ENCODE peak calls at places on chromosomes 16 and 17, in six cellular contexts. One of them, this sample, is unnamed.

GRCh38 chr17:77466140-77466539 is 325.4 kb downstream of the SEC14L1 start:
- DNase-seq in lower lobe of right lung: peak; percentile 43
- DNase-seq in stomach: no peak
- DNase-seq in tibial nerve: no peak
- DNase-seq in neuronal stem cell: no peak
- DNase-seq in psoas muscle: no peak
- DNase-seq in this sample: no peak

GRCh38 chr17:79798296-79799173 is 1.7 kb upstream of the CBX8 start:
- DNase-seq in lower lobe of right lung: no peak
- DNase-seq in tibial nerve: no peak
- DNase-seq in psoas muscle: peak; percentile 49
- DNase-seq in neuronal stem cell: no peak
- DNase-seq in stomach: no peak
- DNase-seq in this sample: no peak

GRCh38 chr17:12979826-12980500 is 37.9 kb downstream of the ELAC2 start:
- DNase-seq in neuronal stem cell: no peak
- DNase-seq in stomach: no peak
- DNase-seq in lower lobe of right lung: no peak
- DNase-seq in psoas muscle: no peak
- DNase-seq in tibial nerve: no peak
- DNase-seq in this sample: no peak

GRCh38 chr16:53415504-53415903 is 18.8 kb upstream of the RBL2 start:
- DNase-seq in psoas muscle: no peak
- DNase-seq in stomach: no peak
- DNase-seq in lower lobe of right lung: no peak
- DNase-seq in tibial nerve: no peak
- DNase-seq in neuronal stem cell: no peak
- DNase-seq in this sample: no peak

GRCh38 chr17:49545007-49545660 is 30.5 kb upstream of the NXPH3 start:
- DNase-seq in tibial nerve: no peak
- DNase-seq in psoas muscle: no peak
- DNase-seq in lower lobe of right lung: no peak
- DNase-seq in neuronal stem cell: no peak
- DNase-seq in stomach: no peak
- DNase-seq in this sample: no peak

GRCh38 chr17:8406174-8406573 is 8.5 kb upstream of the RNF222 start:
- DNase-seq in lower lobe of right lung: no peak
- DNase-seq in neuronal stem cell: no peak
- DNase-seq in psoas muscle: no peak
- DNase-seq in tibial nerve: no peak
- DNase-seq in stomach: no peak
- DNase-seq in this sample: no peak

GRCh38 chr17:1580979-1581676 is 18.5 kb upstream of the PITPNA start:
- DNase-seq in tibial nerve: no peak
- DNase-seq in neuronal stem cell: no peak
- DNase-seq in stomach: peak; percentile 74
- DNase-seq in psoas muscle: no peak
- DNase-seq in lower lobe of right lung: peak; percentile 70
- DNase-seq in this sample: no peak

GRCh38 chr16:4923853-4924252 is 13.1 kb downstream of the PPL start:
- DNase-seq in lower lobe of right lung: no peak
- DNase-seq in psoas muscle: no peak
- DNase-seq in neuronal stem cell: no peak
- DNase-seq in tibial nerve: no peak
- DNase-seq in stomach: no peak
- DNase-seq in this sample: no peak

GRCh38 chr17:79400989-79401703 is 209.7 kb downstream of the RBFOX3 start:
- DNase-seq in tibial nerve: peak; percentile 52
- DNase-seq in psoas muscle: peak; percentile 62
- DNase-seq in stomach: peak; percentile 77
- DNase-seq in neuronal stem cell: peak; percentile 67
- DNase-seq in lower lobe of right lung: peak; percentile 77
- DNase-seq in this sample: peak; percentile 24

GRCh38 chr17:33233855-33234228 is 59.3 kb downstream of the ASIC2 start:
- DNase-seq in psoas muscle: peak; percentile 19
- DNase-seq in tibial nerve: no peak
- DNase-seq in neuronal stem cell: no peak
- DNase-seq in stomach: no peak
- DNase-seq in lower lobe of right lung: no peak
- DNase-seq in this sample: no peak

GRCh38 chr17:45290269-45290765 is 26.5 kb downstream of the MAP3K14 start:
- DNase-seq in stomach: no peak
- DNase-seq in tibial nerve: no peak
- DNase-seq in psoas muscle: no peak
- DNase-seq in lower lobe of right lung: no peak
- DNase-seq in neuronal stem cell: no peak
- DNase-seq in this sample: no peak

GRCh38 chr16:27401768-27402568 is at the start of gene IL21R:
- DNase-seq in psoas muscle: peak; percentile 66
- DNase-seq in stomach: peak; percentile 50
- DNase-seq in tibial nerve: no peak
- DNase-seq in neuronal stem cell: no peak
- DNase-seq in lower lobe of right lung: peak; percentile 82
- DNase-seq in this sample: peak; percentile 50

GRCh38 chr17:68456529-68457167 is 648 bp downstream of the WIPI1 start:
- DNase-seq in lower lobe of right lung: peak; percentile 80
- DNase-seq in stomach: peak; percentile 70
- DNase-seq in psoas muscle: peak; percentile 81
- DNase-seq in tibial nerve: peak; percentile 80
- DNase-seq in neuronal stem cell: peak; percentile 55
- DNase-seq in this sample: peak; percentile 89

GRCh38 chr17:60107526-60108257 is 29.0 kb upstream of the HEATR6 start:
- DNase-seq in tibial nerve: no peak
- DNase-seq in lower lobe of right lung: no peak
- DNase-seq in stomach: no peak
- DNase-seq in neuronal stem cell: no peak
- DNase-seq in psoas muscle: no peak
- DNase-seq in this sample: no peak

GRCh38 chr16:27429981-27430441 is 28.0 kb downstream of the IL21R start:
- DNase-seq in neuronal stem cell: no peak
- DNase-seq in lower lobe of right lung: no peak
- DNase-seq in tibial nerve: no peak
- DNase-seq in psoas muscle: no peak
- DNase-seq in stomach: peak; percentile 21
- DNase-seq in this sample: no peak

GRCh38 chr17:79624658-79625478 is 14.0 kb upstream of the RBFOX3 start:
- DNase-seq in psoas muscle: no peak
- DNase-seq in lower lobe of right lung: peak; percentile 13
- DNase-seq in neuronal stem cell: no peak
- DNase-seq in tibial nerve: no peak
- DNase-seq in stomach: no peak
- DNase-seq in this sample: no peak

GRCh38 chr16:68417711-68418301 is 30.5 kb downstream of the SMPD3 start:
- DNase-seq in psoas muscle: no peak
- DNase-seq in stomach: peak; percentile 91
- DNase-seq in tibial nerve: no peak
- DNase-seq in lower lobe of right lung: peak; percentile 78
- DNase-seq in neuronal stem cell: no peak
- DNase-seq in this sample: no peak

GRCh38 chr17:53949473-53950090 is 126.9 kb downstream of the KIF2B start:
- DNase-seq in stomach: no peak
- DNase-seq in tibial nerve: no peak
- DNase-seq in psoas muscle: no peak
- DNase-seq in lower lobe of right lung: no peak
- DNase-seq in neuronal stem cell: no peak
- DNase-seq in this sample: no peak

GRCh38 chr16:10485698-10486382 is 94.6 kb downstream of the EMP2 start:
- DNase-seq in psoas muscle: no peak
- DNase-seq in neuronal stem cell: no peak
- DNase-seq in tibial nerve: no peak
- DNase-seq in stomach: no peak
- DNase-seq in lower lobe of right lung: no peak
- DNase-seq in this sample: no peak

GRCh38 chr16:31099860-31100638 is 5.5 kb upstream of the VKORC1 start:
- DNase-seq in neuronal stem cell: no peak
- DNase-seq in tibial nerve: no peak
- DNase-seq in stomach: no peak
- DNase-seq in lower lobe of right lung: no peak
- DNase-seq in psoas muscle: no peak
- DNase-seq in this sample: no peak

GRCh38 chr17:36824678-36825091 is 112.6 kb upstream of the LHX1 start:
- DNase-seq in tibial nerve: no peak
- DNase-seq in lower lobe of right lung: no peak
- DNase-seq in stomach: no peak
- DNase-seq in psoas muscle: no peak
- DNase-seq in neuronal stem cell: no peak
- DNase-seq in this sample: no peak

GRCh38 chr16:27366687-27367462 is 35.1 kb upstream of the IL21R start:
- DNase-seq in tibial nerve: no peak
- DNase-seq in stomach: no peak
- DNase-seq in lower lobe of right lung: no peak
- DNase-seq in psoas muscle: no peak
- DNase-seq in neuronal stem cell: no peak
- DNase-seq in this sample: no peak

GRCh38 chr16:24839347-24839972 is 6.3 kb upstream of the SLC5A11 start:
- DNase-seq in tibial nerve: no peak
- DNase-seq in neuronal stem cell: no peak
- DNase-seq in lower lobe of right lung: no peak
- DNase-seq in psoas muscle: no peak
- DNase-seq in stomach: no peak
- DNase-seq in this sample: no peak

GRCh38 chr17:37605813-37606505 is 3.3 kb downstream of the SYNRG start:
- DNase-seq in stomach: no peak
- DNase-seq in tibial nerve: no peak
- DNase-seq in lower lobe of right lung: no peak
- DNase-seq in neuronal stem cell: no peak
- DNase-seq in psoas muscle: no peak
- DNase-seq in this sample: no peak

GRCh38 chr17:7634384-7634783 is 4.4 kb downstream of the SHBG start:
- DNase-seq in neuronal stem cell: peak; percentile 43
- DNase-seq in stomach: no peak
- DNase-seq in tibial nerve: no peak
- DNase-seq in psoas muscle: no peak
- DNase-seq in lower lobe of right lung: no peak
- DNase-seq in this sample: no peak

GRCh38 chr16:81645303-81645702 is 133.8 kb upstream of the PLCG2 start:
- DNase-seq in tibial nerve: no peak
- DNase-seq in neuronal stem cell: no peak
- DNase-seq in lower lobe of right lung: peak; percentile 63
- DNase-seq in psoas muscle: peak; percentile 39
- DNase-seq in stomach: no peak
- DNase-seq in this sample: peak; percentile 32

GRCh38 chr16:69187387-69187890 is 475 bp downstream of the SNTB2 start:
- DNase-seq in psoas muscle: peak; percentile 75
- DNase-seq in neuronal stem cell: peak; percentile 42
- DNase-seq in tibial nerve: peak; percentile 31
- DNase-seq in stomach: peak; percentile 60
- DNase-seq in lower lobe of right lung: peak; percentile 79
- DNase-seq in this sample: peak; percentile 34

GRCh38 chr16:239948-240277 is 5.3 kb downstream of the FAM234A start:
- DNase-seq in psoas muscle: no peak
- DNase-seq in neuronal stem cell: no peak
- DNase-seq in tibial nerve: no peak
- DNase-seq in stomach: no peak
- DNase-seq in lower lobe of right lung: no peak
- DNase-seq in this sample: peak; percentile 29

GRCh38 chr16:65070831-65071230 is 51.0 kb downstream of the CDH11 start:
- DNase-seq in lower lobe of right lung: no peak
- DNase-seq in psoas muscle: peak; percentile 69
- DNase-seq in neuronal stem cell: peak; percentile 48
- DNase-seq in tibial nerve: no peak
- DNase-seq in stomach: peak; percentile 26
- DNase-seq in this sample: peak; percentile 92

GRCh38 chr17:38476549-38476948 is 48.3 kb downstream of the ARHGAP23 start:
- DNase-seq in tibial nerve: no peak
- DNase-seq in psoas muscle: no peak
- DNase-seq in stomach: no peak
- DNase-seq in lower lobe of right lung: no peak
- DNase-seq in neuronal stem cell: no peak
- DNase-seq in this sample: no peak

GRCh38 chr16:2985893-2986355 is 5.7 kb upstream of the PKMYT1 start:
- DNase-seq in psoas muscle: no peak
- DNase-seq in lower lobe of right lung: no peak
- DNase-seq in tibial nerve: no peak
- DNase-seq in neuronal stem cell: no peak
- DNase-seq in stomach: peak; percentile 68
- DNase-seq in this sample: no peak

GRCh38 chr16:70433456-70434103 is 5.3 kb downstream of the ST3GAL2 start:
- DNase-seq in tibial nerve: no peak
- DNase-seq in lower lobe of right lung: no peak
- DNase-seq in psoas muscle: peak; percentile 61
- DNase-seq in stomach: no peak
- DNase-seq in neuronal stem cell: no peak
- DNase-seq in this sample: peak; percentile 41
- H3K4me1 ChIP-seq in tibial nerve: peaks cover 71% of the 10 kb centered on the region
- H3K4me1 ChIP-seq in lower lobe of right lung: peaks cover 75% of the 10 kb centered on the region
- H3K4me1 ChIP-seq in psoas muscle: peaks cover 87% of the 10 kb centered on the region
- H3K4me1 ChIP-seq in stomach: peaks cover 55% of the 10 kb centered on the region
- H3K4me1 ChIP-seq in neuronal stem cell: peaks cover 44% of the 10 kb centered on the region
- H3K4me1 ChIP-seq in this sample: peaks cover 91% of the 10 kb centered on the region

GRCh38 chr16:78984887-78985464 is 615.6 kb downstream of the MAF start:
- DNase-seq in lower lobe of right lung: no peak
- DNase-seq in tibial nerve: no peak
- DNase-seq in psoas muscle: no peak
- DNase-seq in stomach: no peak
- DNase-seq in neuronal stem cell: no peak
- DNase-seq in this sample: no peak

GRCh38 chr16:78990309-78990701 is 610.2 kb downstream of the MAF start:
- DNase-seq in neuronal stem cell: no peak
- DNase-seq in tibial nerve: no peak
- DNase-seq in stomach: no peak
- DNase-seq in psoas muscle: no peak
- DNase-seq in lower lobe of right lung: no peak
- DNase-seq in this sample: no peak

GRCh38 chr16:78987676-78988075 is 612.9 kb downstream of the MAF start:
- DNase-seq in psoas muscle: no peak
- DNase-seq in lower lobe of right lung: no peak
- DNase-seq in neuronal stem cell: no peak
- DNase-seq in stomach: no peak
- DNase-seq in tibial nerve: no peak
- DNase-seq in this sample: no peak

GRCh38 chr16:78985736-78986605 is 614.6 kb downstream of the MAF start:
- DNase-seq in neuronal stem cell: no peak
- DNase-seq in tibial nerve: no peak
- DNase-seq in lower lobe of right lung: no peak
- DNase-seq in psoas muscle: no peak
- DNase-seq in stomach: no peak
- DNase-seq in this sample: no peak

GRCh38 chr16:78988361-78988992 is 612.1 kb downstream of the MAF start:
- DNase-seq in lower lobe of right lung: no peak
- DNase-seq in tibial nerve: no peak
- DNase-seq in neuronal stem cell: no peak
- DNase-seq in stomach: no peak
- DNase-seq in psoas muscle: no peak
- DNase-seq in this sample: no peak
- H3K27ac ChIP-seq in lower lobe of right lung: no peak overlapping the region
- H3K27ac ChIP-seq in tibial nerve: no peak overlapping the region
- H3K27ac ChIP-seq in neuronal stem cell: no peak overlapping the region
- H3K27ac ChIP-seq in stomach: no peak overlapping the region
- H3K27ac ChIP-seq in psoas muscle: no peak overlapping the region
- H3K27ac ChIP-seq in this sample: no peak overlapping the region

GRCh38 chr17:81428521-81428920 is 33.3 kb downstream of the BAHCC1 start:
- DNase-seq in psoas muscle: no peak
- DNase-seq in stomach: no peak
- DNase-seq in tibial nerve: no peak
- DNase-seq in lower lobe of right lung: no peak
- DNase-seq in neuronal stem cell: no peak
- DNase-seq in this sample: no peak
- H3K4me3 ChIP-seq in psoas muscle: no peak overlapping the region
- H3K4me3 ChIP-seq in stomach: no peak overlapping the region
- H3K4me3 ChIP-seq in tibial nerve: no peak overlapping the region
- H3K4me3 ChIP-seq in lower lobe of right lung: no peak overlapping the region
- H3K4me3 ChIP-seq in neuronal stem cell: no peak overlapping the region
- H3K4me3 ChIP-seq in this sample: no peak overlapping the region

GRCh38 chr16:66921758-66922450 is 3.2 kb upstream of the CDH16 start:
- DNase-seq in neuronal stem cell: no peak
- DNase-seq in stomach: no peak
- DNase-seq in tibial nerve: no peak
- DNase-seq in psoas muscle: peak; percentile 56
- DNase-seq in lower lobe of right lung: no peak
- DNase-seq in this sample: peak; percentile 83
- H3K4me1 ChIP-seq in neuronal stem cell: peaks cover 34% of the 10 kb centered on the region
- H3K4me1 ChIP-seq in stomach: peaks cover 19% of the 10 kb centered on the region
- H3K4me1 ChIP-seq in tibial nerve: peaks cover 15% of the 10 kb centered on the region
- H3K4me1 ChIP-seq in psoas muscle: peaks cover 8% of the 10 kb centered on the region
- H3K4me1 ChIP-seq in lower lobe of right lung: peaks cover 39% of the 10 kb centered on the region
- H3K4me1 ChIP-seq in this sample: peaks cover 73% of the 10 kb centered on the region

This sample was measured in gastrocnemius medialis.